ENCODE peak calls at places on chromosomes 11 and 22, in four cellular contexts. B, K, F and Y are unnamed samples.

GRCh38 chr22:38205261-38206128 is 3.7 kb downstream of the MAFF start:
- DNase-seq in B (peak), F (no peak), K (peak), Y (no peak)

GRCh38 chr11:70397983-70398833 is at the start of gene CTTN:
- DNase-seq in K (peak), B (peak), F (peak), Y (peak)

GRCh38 chr11:132427611-132428010 is 1057.2 kb downstream of the NTM start:
- DNase-seq in B (peak), K (peak), F (no peak), Y (no peak)

GRCh38 chr11:57349491-57350274 is 11.5 kb downstream of the P2RX3 start:
- DNase-seq in K (peak), F (peak), B (peak), Y (peak)

GRCh38 chr11:40722179-40722795 is 737.2 kb downstream of the LRRC4C start:
- DNase-seq in K (peak), F (peak), B (peak), Y (peak)

GRCh38 chr11:33997473-33998347 is 53.8 kb upstream of the CAPRIN1 start:
- DNase-seq in B (peak), K (peak), F (no peak), Y (no peak)

GRCh38 chr11:68297052-68297378 is 15.4 kb upstream of the LRP5 start:
- DNase-seq in F (no peak), K (no peak), B (no peak), Y (no peak)

GRCh38 chr11:1770528-1770927 is 6.8 kb upstream of the CTSD start:
- DNase-seq in B (no peak), F (no peak), K (no peak), Y (no peak)

GRCh38 chr11:61090092-61090491 is 12.2 kb upstream of the CD5 start:
- DNase-seq in F (no peak), K (no peak), B (no peak), Y (no peak)

GRCh38 chr11:96484361-96484760 is 94.5 kb downstream of the JRKL start:
- DNase-seq in B (no peak), K (no peak), F (no peak), Y (no peak)

GRCh38 chr11:45664376-45665205 is 831 bp downstream of the CHST1 start:
- DNase-seq in K (no peak), B (no peak), F (no peak), Y (peak)

GRCh38 chr11:108662700-108663099 is 2.2 kb upstream of the DDX10 start:
- DNase-seq in K (no peak), F (no peak), B (no peak), Y (no peak)

GRCh38 chr11:1484716-1485503 is 1.7 kb downstream of the MOB2 start:
- DNase-seq in K (no peak), B (no peak), F (no peak), Y (no peak)

GRCh38 chr11:72307439-72307838 is 63.5 kb upstream of the PHOX2A start:
- DNase-seq in K (no peak), F (no peak), B (no peak), Y (no peak)

GRCh38 chr22:42797021-42797420 is 60.1 kb downstream of the ARFGAP3 start:
- DNase-seq in F (no peak), B (peak), K (no peak), Y (no peak)

GRCh38 chr11:69499946-69500284 is 18.5 kb downstream of the LINC01488 start:
- DNase-seq in F (no peak), K (no peak), B (no peak), Y (no peak)

GRCh38 chr11:131063638-131064037 is 147.4 kb upstream of the SNX19 start:
- DNase-seq in K (no peak), B (no peak), F (no peak), Y (no peak)

GRCh38 chr11:113529606-113530005 is 54.4 kb upstream of the DRD2 start:
- DNase-seq in K (no peak), F (no peak), B (no peak), Y (no peak)

GRCh38 chr22:49871482-49871881 is 17.8 kb downstream of the ZBED4 start:
- DNase-seq in B (no peak), F (no peak), K (no peak), Y (no peak)

GRCh38 chr11:6655020-6655789 is 404 bp downstream of the DCHS1 start:
- DNase-seq in B (no peak), K (no peak), F (no peak), Y (peak)

GRCh38 chr22:23063539-23064380 is 6.6 kb upstream of the GNAZ start:
- DNase-seq in F (no peak), B (no peak), K (no peak), Y (no peak)

GRCh38 chr11:28699701-28700100 is 591.5 kb downstream of the METTL15 start:
- DNase-seq in B (no peak), K (no peak), F (no peak), Y (no peak)

GRCh38 chr11:17564687-17565042 is 17.6 kb downstream of the OTOG start:
- DNase-seq in B (no peak), F (no peak), K (no peak), Y (no peak)

GRCh38 chr11:102158151-102158734 is 48.0 kb downstream of the YAP1 start:
- DNase-seq in B (no peak), K (no peak), F (no peak), Y (no peak)

GRCh38 chr11:2095198-2095520 is 44.0 kb downstream of the IGF2 start:
- DNase-seq in K (no peak), B (no peak), F (no peak), Y (no peak)

GRCh38 chr11:117181586-117182550 is 3.3 kb downstream of the SIDT2 start:
- DNase-seq in K (no peak), F (no peak), B (no peak), Y (no peak)

GRCh38 chr11:848380-848931 is 5.8 kb downstream of the TSPAN4 start:
- DNase-seq in K (no peak), B (peak), F (no peak), Y (peak)

GRCh38 chr22:25567305-25567704 is 2.8 kb downstream of the GRK3 start:
- DNase-seq in K (no peak), F (no peak), B (no peak), Y (no peak)
- TF ChIP-seq CTCF in K (no peak), F (no peak), B (no peak), Y (no peak)

DNA sequence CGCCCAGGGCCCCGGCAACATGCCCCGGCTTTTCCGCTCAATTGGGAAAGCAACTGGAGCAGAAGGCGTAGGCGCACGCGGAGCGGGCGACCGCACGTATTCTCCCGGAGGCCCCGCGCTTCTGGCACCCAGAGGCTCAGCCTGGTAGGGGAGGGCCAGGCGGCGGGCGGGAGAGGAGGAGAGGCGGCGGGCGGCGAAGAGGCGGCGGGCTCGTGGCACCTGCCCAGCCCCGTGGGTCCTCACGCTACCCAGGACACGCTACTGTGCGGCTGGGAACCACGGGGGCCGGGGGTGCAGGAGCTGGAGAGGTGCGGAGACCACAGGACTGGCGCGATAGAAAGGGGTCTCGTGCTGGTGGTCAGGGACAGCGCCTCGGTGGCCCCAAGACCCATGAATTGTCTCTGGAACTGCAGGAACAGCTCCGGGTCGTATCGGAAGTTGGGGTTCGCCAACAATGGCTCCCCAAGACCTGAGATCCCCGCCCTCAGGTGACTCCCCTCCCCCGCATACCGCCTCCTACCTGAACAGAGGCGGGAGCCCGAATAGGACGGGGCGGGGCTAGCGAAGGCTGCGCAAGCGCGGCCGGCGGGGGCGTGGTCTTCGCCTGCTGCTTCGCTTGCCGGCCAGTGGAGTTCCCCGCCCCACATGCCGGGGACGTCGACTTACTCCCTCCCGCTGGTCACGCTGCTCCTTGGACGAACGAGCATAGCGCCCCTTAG is at the start of gene SLC37A4:
- DNase-seq in K (peak), F (peak), B (peak), Y (peak)
- TF ChIP-seq CTCF in K (peak), F (peak), B (no peak), Y (no peak)

GRCh38 chr11:59358020-59358419 is 675 bp upstream of the OR5AN1 start:
- DNase-seq in F (no peak), B (no peak), K (no peak), Y (no peak)
- TF ChIP-seq CTCF in F (no peak), B (no peak), K (no peak), Y (no peak)

GRCh38 chr11:76316726-76317125 is 64.2 kb downstream of the THAP12 start:
- DNase-seq in F (no peak), K (no peak), B (no peak), Y (no peak)

GRCh38 chr11:76320929-76321328 is 60.0 kb downstream of the THAP12 start:
- DNase-seq in K (no peak), B (no peak), F (no peak), Y (no peak)

GRCh38 chr11:76317296-76317695 is 63.6 kb downstream of the THAP12 start:
- DNase-seq in B (no peak), K (no peak), F (no peak), Y (no peak)

GRCh38 chr11:76321340-76321739 is 59.6 kb downstream of the THAP12 start:
- DNase-seq in K (no peak), F (no peak), B (no peak), Y (no peak)

GRCh38 chr11:76318744-76319384 is 62.1 kb downstream of the THAP12 start:
- DNase-seq in F (peak), K (peak), B (peak), Y (peak)
- TF ChIP-seq CTCF in F (peak), K (peak), B (peak), Y (peak)

GRCh38 chr11:62392944-62393628 is 25.7 kb upstream of the SCGB1A1 start:
- DNase-seq in K (no peak), B (no peak), F (no peak), Y (no peak)
- TF ChIP-seq CTCF in K (no peak), B (peak), F (no peak), Y (no peak)